ENCODE peak calls at places on chromosomes 6 and 20, in five cellular contexts. I is A549, U is WTC11, R is HCT116, C is GM12878. T is an unnamed sample.

GRCh38 chr6:41451039-41451438 is 95.1 kb upstream of the FOXP4 start:
- DNase-seq in U (peak; percentile 51), C (no peak), R (no peak), I (peak; percentile 36), T (peak; percentile 56)

GRCh38 chr6:28597924-28598323 is 72.2 kb downstream of the GPX5 start:
- DNase-seq in R (peak; percentile 42), U (no peak), C (no peak), I (peak; percentile 81), T (no peak)

GRCh38 chr6:14743465-14744211 is 502.2 kb upstream of the JARID2 start:
- DNase-seq in R (peak; percentile 94), C (no peak), U (no peak), I (peak; percentile 94), T (peak; percentile 81)

GRCh38 chr6:105120570-105120969 is 59.2 kb downstream of the POPDC3 start:
- DNase-seq in U (no peak), C (no peak), I (no peak), R (no peak), T (no peak)

GRCh38 chr20:54680872-54681297 is 205.5 kb downstream of the DOK5 start:
- DNase-seq in I (peak; percentile 51), C (no peak), U (peak; percentile 28), R (peak; percentile 15), T (peak; percentile 61)

GRCh38 chr6:150876598-150876997 is 11.1 kb downstream of the MTHFD1L start:
- DNase-seq in U (no peak), C (no peak), I (no peak), R (no peak), T (no peak)

GRCh38 chr6:76518443-76518842 is 446.0 kb upstream of the IMPG1 start:
- DNase-seq in R (no peak), C (no peak), U (no peak), I (no peak), T (no peak)

GRCh38 chr6:151014404-151015150 is 149.1 kb downstream of the MTHFD1L start:
- DNase-seq in R (peak; percentile 75), I (peak; percentile 78), C (no peak), U (peak; percentile 77), T (peak; percentile 80)

GRCh38 chr20:52747736-52748135 is 224.4 kb upstream of the TSHZ2 start:
- DNase-seq in I (peak; percentile 7), U (peak; percentile 34), R (no peak), C (no peak), T (no peak)

GRCh38 chr6:3698021-3698420 is 53.5 kb downstream of the PXDC1 start:
- DNase-seq in U (no peak), I (no peak), C (no peak), R (no peak), T (no peak)

GRCh38 chr6:157381631-157382621 is 936 bp downstream of the ZDHHC14 start:
- DNase-seq in U (peak; percentile 40), I (peak; percentile 38), R (no peak), C (no peak), T (peak; percentile 83)

GRCh38 chr20:46058656-46059281 is 29.8 kb downstream of the SLC12A5 start:
- DNase-seq in C (no peak), U (peak; percentile 65), I (no peak), R (no peak), T (no peak)

GRCh38 chr6:21556968-21557721 is 36.4 kb upstream of the SOX4 start:
- DNase-seq in U (no peak), R (no peak), C (no peak), I (no peak), T (no peak)

GRCh38 chr6:165769401-165769800 is 106.4 kb upstream of the PDE10A start:
- DNase-seq in C (no peak), I (no peak), R (no peak), U (no peak), T (no peak)

GRCh38 chr6:165811512-165811911 is 148.5 kb upstream of the PDE10A start:
- DNase-seq in I (no peak), U (no peak), R (no peak), C (no peak), T (no peak)

GRCh38 chr6:5746392-5747140 is 260.2 kb downstream of the NRN1 start:
- DNase-seq in I (peak; percentile 3), C (no peak), R (no peak), U (peak; percentile 66), T (peak; percentile 41)

GRCh38 chr6:170403451-170403850 is 96.9 kb downstream of the FAM120B start:
- DNase-seq in I (no peak), C (no peak), R (no peak), U (peak; percentile 49), T (no peak)

GRCh38 chr20:9117548-9117947 is 48.7 kb downstream of the PLCB4 start:
- DNase-seq in I (no peak), C (no peak), U (no peak), R (no peak), T (no peak)

GRCh38 chr20:32461836-32462600 is 103.9 kb downstream of the ASXL1 start:
- DNase-seq in R (no peak), I (no peak), C (no peak), U (no peak), T (no peak)

GRCh38 chr6:150992682-150993081 is 127.2 kb downstream of the MTHFD1L start:
- DNase-seq in U (no peak), C (no peak), R (no peak), I (no peak), T (no peak)

GRCh38 chr20:44861547-44862006 is 23.9 kb upstream of the YWHAB start:
- DNase-seq in C (no peak), I (no peak), U (no peak), R (no peak), T (no peak)

GRCh38 chr20:38217791-38218565 is 42.6 kb downstream of the KIAA1755 start:
- DNase-seq in R (peak; percentile 36), U (no peak), I (peak; percentile 77), C (no peak), T (peak; percentile 55)

GRCh38 chr20:31652917-31653385 is 15.2 kb downstream of the COX4I2 start:
- DNase-seq in U (no peak), I (no peak), C (no peak), R (no peak), T (no peak)

GRCh38 chr20:16123623-16124022 is 449.6 kb downstream of the KIF16B start:
- DNase-seq in U (no peak), R (no peak), I (no peak), C (no peak), T (no peak)

GRCh38 chr6:235763-236360 is 56.4 kb upstream of the DUSP22 start:
- DNase-seq in I (no peak), U (no peak), R (no peak), C (peak; percentile 85), T (no peak)

GRCh38 chr20:44134897-44135810 is 51.8 kb downstream of the JPH2 start:
- DNase-seq in R (no peak), C (peak; percentile 34), U (no peak), I (no peak), T (no peak)

GRCh38 chr20:20487811-20488210 is 119.9 kb downstream of the INSM1 start:
- DNase-seq in U (no peak), C (no peak), R (no peak), I (no peak), T (no peak)

GRCh38 chr20:49700411-49701185 is 13.1 kb downstream of the B4GALT5 start:
- DNase-seq in C (no peak), U (no peak), R (peak; percentile 71), I (peak; percentile 87), T (peak; percentile 40)

GRCh38 chr6:17871836-17872235 is 115.6 kb downstream of the KIF13A start:
- DNase-seq in I (no peak), C (no peak), U (no peak), R (no peak), T (no peak)

GRCh38 chr6:113936093-113936934 is 34.6 kb downstream of the HDAC2 start:
- DNase-seq in R (peak; percentile 33), C (peak; percentile 24), I (peak; percentile 54), U (no peak), T (peak; percentile 47)

GRCh38 chr20:31811796-31812728 is 7.1 kb upstream of the MYLK2 start:
- DNase-seq in I (no peak), R (no peak), U (no peak), C (no peak), T (peak; percentile 58)

GRCh38 chr6:47741807-47742206 is 40.0 kb upstream of the OPN5 start:
- DNase-seq in I (peak; percentile 19), U (no peak), C (no peak), R (peak; percentile 12), T (no peak)

GRCh38 chr6:45666844-45667243 is 289.1 kb upstream of the SUPT3H start:
- DNase-seq in I (no peak), U (no peak), C (no peak), R (no peak), T (no peak)

GRCh38 chr6:45667766-45668165 is 290.0 kb upstream of the SUPT3H start:
- DNase-seq in I (no peak), R (no peak), U (no peak), C (no peak), T (no peak)

GRCh38 chr6:45668705-45669104 is 291.0 kb upstream of the SUPT3H start:
- DNase-seq in C (no peak), I (no peak), U (no peak), R (no peak), T (no peak)

GRCh38 chr6:45665859-45666258 is 288.1 kb upstream of the SUPT3H start:
- DNase-seq in U (no peak), R (no peak), C (no peak), I (no peak), T (no peak)

GRCh38 chr6:45667265-45667664 is 289.5 kb upstream of the SUPT3H start:
- DNase-seq in I (no peak), C (no peak), R (no peak), U (no peak), T (no peak)
- TF ChIP-seq MAX in I (no peak), C (no peak), R (no peak), U (no peak), T (no peak)

GRCh38 chr6:112298021-112298745 is 43.8 kb upstream of the LAMA4 start:
- DNase-seq in C (no peak), U (no peak), R (no peak), I (peak; percentile 45), T (no peak)
- TF ChIP-seq MAX in C (no peak), U (no peak), R (no peak), I (no peak), T (no peak)

DNA sequence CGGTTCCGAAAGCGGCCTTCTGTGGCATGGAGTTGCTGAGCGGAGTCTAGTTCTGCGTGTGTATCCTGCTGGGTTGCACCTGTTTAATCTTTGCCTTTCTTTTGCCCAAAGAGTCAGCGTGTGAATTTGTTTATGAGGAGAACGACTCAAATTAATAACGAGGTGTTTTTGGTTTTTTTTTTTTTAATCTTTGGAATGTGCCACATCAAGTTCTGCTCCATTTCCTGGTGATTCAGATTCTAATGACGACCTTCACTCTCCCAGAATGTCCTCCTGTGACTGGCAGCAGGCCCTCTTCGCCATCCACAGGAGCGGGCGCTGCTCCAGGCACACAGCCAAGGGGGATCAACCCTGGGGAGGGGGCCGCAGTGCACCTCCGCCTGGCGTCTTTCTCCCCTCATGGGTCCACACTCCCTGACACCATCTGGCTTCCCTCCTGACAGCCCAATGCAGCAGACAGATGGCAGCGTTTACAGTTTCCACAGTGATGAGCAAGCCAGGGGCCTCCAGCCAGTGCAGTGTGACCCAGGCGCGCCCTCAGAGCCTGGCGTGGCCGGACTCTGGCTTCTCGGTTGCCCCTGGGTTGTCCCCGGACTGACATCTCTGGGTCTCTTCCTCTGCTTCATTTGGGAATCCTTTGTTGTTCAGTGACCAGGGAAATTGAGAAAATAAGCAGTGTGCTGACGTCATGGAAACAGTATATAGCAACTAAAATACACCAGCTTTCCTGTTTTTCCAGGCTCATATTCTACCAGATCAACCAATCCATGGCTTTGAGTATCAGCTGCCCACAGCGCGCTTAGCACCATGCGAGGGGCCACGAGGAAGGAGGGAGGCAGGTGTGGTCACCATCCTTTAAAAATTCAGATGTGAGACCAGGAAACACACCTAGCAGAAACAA is 27.4 kb upstream of the AFDN start:
- DNase-seq in I (no peak), C (no peak), R (no peak), U (no peak), T (no peak)
- TF ChIP-seq MAX in I (no peak), C (no peak), R (no peak), U (no peak), T (no peak)

GRCh38 chr6:161169690-161170089 is 104.2 kb downstream of the AGPAT4 start:
- DNase-seq in U (no peak), R (no peak), I (no peak), C (no peak), T (peak; percentile 88)
- TF ChIP-seq MAX in U (no peak), R (no peak), I (no peak), C (no peak), T (no peak)

T was measured in K562.